ENCODE peak calls at places on chromosome 20, in seven cellular contexts. One of them, this sample, is unnamed. For H3K9me2, the result is how much of the 10 kb centered on the place peaks cover.

GRCh38 chr20:57883761-57884160 is 173.9 kb upstream of the PMEPA1 start:
- DNase-seq in GM23338: no peak
- DNase-seq in GM23248: no peak
- DNase-seq in HCT116: no peak
- DNase-seq in PC-9: no peak
- DNase-seq in MM.1S: no peak
- DNase-seq in PC-3: no peak
- DNase-seq in this sample: no peak

GRCh38 chr20:62752671-62753501 is 43.4 kb upstream of the MRGBP start:
- DNase-seq in PC-3: no peak
- DNase-seq in GM23248: peak
- DNase-seq in GM23338: no peak
- DNase-seq in PC-9: no peak
- DNase-seq in MM.1S: no peak
- DNase-seq in HCT116: no peak
- DNase-seq in this sample: no peak

GRCh38 chr20:63124782-63125580 is 91.0 kb downstream of the YTHDF1 start:
- DNase-seq in GM23248: no peak
- DNase-seq in MM.1S: no peak
- DNase-seq in GM23338: no peak
- DNase-seq in PC-3: no peak
- DNase-seq in PC-9: no peak
- DNase-seq in HCT116: no peak
- DNase-seq in this sample: no peak

GRCh38 chr20:58709013-58709702 is 16.6 kb downstream of the NPEPL1 start:
- DNase-seq in MM.1S: no peak
- DNase-seq in PC-3: no peak
- DNase-seq in GM23248: no peak
- DNase-seq in GM23338: no peak
- DNase-seq in HCT116: no peak
- DNase-seq in PC-9: no peak
- DNase-seq in this sample: peak

GRCh38 chr20:10264166-10264558 is 45.5 kb downstream of the SNAP25 start:
- DNase-seq in GM23248: no peak
- DNase-seq in PC-3: no peak
- DNase-seq in HCT116: no peak
- DNase-seq in GM23338: no peak
- DNase-seq in MM.1S: no peak
- DNase-seq in PC-9: no peak
- DNase-seq in this sample: no peak

GRCh38 chr20:21048841-21049273 is 57.3 kb downstream of the LINC00237 start:
- DNase-seq in MM.1S: peak
- DNase-seq in GM23248: peak
- DNase-seq in PC-9: peak
- DNase-seq in GM23338: peak
- DNase-seq in PC-3: peak
- DNase-seq in HCT116: peak
- DNase-seq in this sample: peak

GRCh38 chr20:54049156-54049555 is 21.2 kb downstream of the BCAS1 start:
- DNase-seq in PC-3: no peak
- DNase-seq in GM23248: peak
- DNase-seq in GM23338: no peak
- DNase-seq in PC-9: no peak
- DNase-seq in MM.1S: no peak
- DNase-seq in HCT116: no peak
- DNase-seq in this sample: no peak

GRCh38 chr20:63363981-63364536 is 2.9 kb upstream of the CHRNA4 start:
- DNase-seq in GM23248: no peak
- DNase-seq in HCT116: no peak
- DNase-seq in PC-9: no peak
- DNase-seq in GM23338: no peak
- DNase-seq in PC-3: no peak
- DNase-seq in MM.1S: no peak
- DNase-seq in this sample: no peak

GRCh38 chr20:19692100-19692499 is 66.0 kb upstream of the RIN2 start:
- DNase-seq in GM23248: peak
- DNase-seq in PC-9: no peak
- DNase-seq in PC-3: peak
- DNase-seq in GM23338: no peak
- DNase-seq in HCT116: no peak
- DNase-seq in MM.1S: no peak
- DNase-seq in this sample: no peak

GRCh38 chr20:17898548-17898994 is 70.0 kb downstream of the SNX5 start:
- DNase-seq in GM23338: peak
- DNase-seq in HCT116: peak
- DNase-seq in MM.1S: peak
- DNase-seq in PC-9: peak
- DNase-seq in GM23248: peak
- DNase-seq in PC-3: peak
- DNase-seq in this sample: peak

GRCh38 chr20:3165473-3166337 is 6.0 kb upstream of the FASTKD5 start:
- DNase-seq in GM23248: peak
- DNase-seq in PC-9: no peak
- DNase-seq in GM23338: no peak
- DNase-seq in PC-3: peak
- DNase-seq in MM.1S: no peak
- DNase-seq in HCT116: no peak
- DNase-seq in this sample: no peak

GRCh38 chr20:21509597-21510331 is 4.1 kb downstream of the NKX2-2 start:
- DNase-seq in MM.1S: no peak
- DNase-seq in HCT116: no peak
- DNase-seq in PC-9: no peak
- DNase-seq in GM23338: peak
- DNase-seq in GM23248: peak
- DNase-seq in PC-3: no peak
- DNase-seq in this sample: peak

GRCh38 chr20:21693322-21693721 is 12.1 kb upstream of the PAX1 start:
- DNase-seq in GM23248: no peak
- DNase-seq in PC-3: no peak
- DNase-seq in MM.1S: no peak
- DNase-seq in GM23338: peak
- DNase-seq in PC-9: no peak
- DNase-seq in HCT116: no peak
- DNase-seq in this sample: no peak

GRCh38 chr20:17612287-17612974 is 42.6 kb downstream of the DSTN start:
- DNase-seq in GM23338: peak
- DNase-seq in MM.1S: no peak
- DNase-seq in PC-3: no peak
- DNase-seq in GM23248: peak
- DNase-seq in HCT116: no peak
- DNase-seq in PC-9: no peak
- DNase-seq in this sample: peak

GRCh38 chr20:59603727-59604608 is at the start of gene PHACTR3:
- DNase-seq in HCT116: no peak
- DNase-seq in MM.1S: no peak
- DNase-seq in GM23248: no peak
- DNase-seq in PC-9: no peak
- DNase-seq in PC-3: no peak
- DNase-seq in GM23338: peak
- DNase-seq in this sample: peak

GRCh38 chr20:58435237-58435636 is 46.2 kb downstream of the VAPB start:
- DNase-seq in MM.1S: no peak
- DNase-seq in PC-9: no peak
- DNase-seq in GM23248: no peak
- DNase-seq in GM23338: no peak
- DNase-seq in PC-3: no peak
- DNase-seq in HCT116: no peak
- DNase-seq in this sample: no peak

GRCh38 chr20:63103402-63104311 is 96.9 kb upstream of the BHLHE23 start:
- DNase-seq in GM23248: peak
- DNase-seq in HCT116: no peak
- DNase-seq in GM23338: no peak
- DNase-seq in PC-3: no peak
- DNase-seq in PC-9: no peak
- DNase-seq in MM.1S: no peak
- DNase-seq in this sample: no peak

GRCh38 chr20:58712116-58712822 is 19.7 kb downstream of the NPEPL1 start:
- DNase-seq in GM23248: no peak
- DNase-seq in MM.1S: no peak
- DNase-seq in GM23338: no peak
- DNase-seq in HCT116: no peak
- DNase-seq in PC-9: no peak
- DNase-seq in PC-3: no peak
- DNase-seq in this sample: peak

GRCh38 chr20:11001767-11002540 is 328.2 kb upstream of the JAG1 start:
- DNase-seq in MM.1S: no peak
- DNase-seq in GM23338: no peak
- DNase-seq in HCT116: peak
- DNase-seq in PC-3: peak
- DNase-seq in PC-9: peak
- DNase-seq in GM23248: peak
- DNase-seq in this sample: no peak

GRCh38 chr20:39897781-39898466 is 791.1 kb downstream of the MAFB start:
- DNase-seq in GM23338: no peak
- DNase-seq in GM23248: peak
- DNase-seq in MM.1S: no peak
- DNase-seq in HCT116: no peak
- DNase-seq in PC-9: no peak
- DNase-seq in PC-3: no peak
- DNase-seq in this sample: no peak

GRCh38 chr20:53291548-53291947 is 302.1 kb downstream of the ZNF217 start:
- DNase-seq in MM.1S: no peak
- DNase-seq in PC-9: no peak
- DNase-seq in GM23338: peak
- DNase-seq in GM23248: no peak
- DNase-seq in PC-3: peak
- DNase-seq in HCT116: peak
- DNase-seq in this sample: no peak

GRCh38 chr20:46928580-46929132 is 34.0 kb downstream of the EYA2 start:
- DNase-seq in HCT116: no peak
- DNase-seq in PC-9: no peak
- DNase-seq in GM23338: peak
- DNase-seq in MM.1S: no peak
- DNase-seq in GM23248: peak
- DNase-seq in PC-3: no peak
- DNase-seq in this sample: no peak

GRCh38 chr20:32124916-32125454 is 15.5 kb downstream of the TM9SF4 start:
- DNase-seq in GM23338: no peak
- DNase-seq in MM.1S: no peak
- DNase-seq in PC-9: no peak
- DNase-seq in HCT116: no peak
- DNase-seq in GM23248: no peak
- DNase-seq in PC-3: no peak
- DNase-seq in this sample: no peak

DNA sequence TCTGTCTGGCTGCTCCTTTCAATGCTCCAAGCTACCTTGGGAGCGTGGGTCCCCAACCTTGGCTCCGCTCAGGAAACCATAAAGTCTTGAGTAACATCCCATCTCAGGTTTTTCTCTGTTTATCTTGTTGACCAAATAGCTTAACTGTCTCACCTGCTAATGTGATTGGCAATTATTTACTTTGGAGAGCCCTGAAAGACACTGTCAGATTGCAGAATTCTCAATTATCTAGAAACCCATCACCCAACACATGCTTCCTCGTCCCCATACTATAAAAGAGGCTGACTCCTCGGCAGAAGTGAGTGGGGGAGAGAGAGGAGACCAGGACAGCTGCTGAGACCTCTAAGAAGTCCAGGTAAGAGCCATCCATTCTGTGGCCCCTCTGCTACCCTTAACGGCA is at the start of gene BPIFA1:
- DNase-seq in MM.1S: no peak
- DNase-seq in GM23248: no peak
- DNase-seq in HCT116: no peak
- DNase-seq in PC-9: no peak
- DNase-seq in PC-3: no peak
- DNase-seq in GM23338: no peak
- DNase-seq in this sample: no peak
- H3K9me2 ChIP-seq in MM.1S: under half
- H3K9me2 ChIP-seq in GM23248: under half
- H3K9me2 ChIP-seq in HCT116: under half
- H3K9me2 ChIP-seq in PC-9: under half
- H3K9me2 ChIP-seq in PC-3: under half
- H3K9me2 ChIP-seq in GM23338: under half
- H3K9me2 ChIP-seq in this sample: under half

GRCh38 chr20:41049451-41049850 is 20.8 kb downstream of the TOP1 start:
- DNase-seq in PC-9: no peak
- DNase-seq in GM23248: no peak
- DNase-seq in MM.1S: no peak
- DNase-seq in HCT116: no peak
- DNase-seq in PC-3: no peak
- DNase-seq in GM23338: no peak
- DNase-seq in this sample: no peak
- H3K9me2 ChIP-seq in PC-9: under half
- H3K9me2 ChIP-seq in GM23248: under half
- H3K9me2 ChIP-seq in MM.1S: under half
- H3K9me2 ChIP-seq in HCT116: under half
- H3K9me2 ChIP-seq in PC-3: under half
- H3K9me2 ChIP-seq in GM23338: under half
- H3K9me2 ChIP-seq in this sample: under half

DNA sequence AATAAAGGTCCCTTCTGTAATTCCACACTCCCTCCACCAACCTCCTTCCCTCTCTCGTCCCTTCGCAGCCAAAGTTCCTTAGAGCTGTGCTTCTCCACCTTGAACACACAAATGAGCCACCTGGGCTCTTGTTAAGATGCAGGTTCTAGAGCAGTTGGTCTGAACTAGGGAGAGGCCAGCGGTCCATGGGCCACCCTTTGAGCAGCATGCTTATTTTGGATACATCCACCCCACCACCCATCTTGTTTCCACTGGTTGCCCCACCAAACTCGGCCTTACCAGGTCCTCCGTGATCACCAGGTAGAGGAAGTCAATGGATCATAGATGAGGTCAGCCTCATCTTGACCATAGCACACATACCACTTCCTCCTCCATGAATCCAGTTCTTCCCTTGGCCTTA is 7.3 kb upstream of the BPIFA2 start:
- DNase-seq in PC-9: no peak
- DNase-seq in MM.1S: no peak
- DNase-seq in GM23338: no peak
- DNase-seq in GM23248: no peak
- DNase-seq in PC-3: no peak
- DNase-seq in HCT116: no peak
- DNase-seq in this sample: no peak
- H3K9me2 ChIP-seq in PC-9: under half
- H3K9me2 ChIP-seq in MM.1S: under half
- H3K9me2 ChIP-seq in GM23338: under half
- H3K9me2 ChIP-seq in GM23248: under half
- H3K9me2 ChIP-seq in PC-3: under half
- H3K9me2 ChIP-seq in HCT116: under half
- H3K9me2 ChIP-seq in this sample: under half

GRCh38 chr20:49399329-49399728 is 83.1 kb downstream of the KCNB1 start:
- DNase-seq in GM23338: no peak
- DNase-seq in MM.1S: no peak
- DNase-seq in GM23248: peak
- DNase-seq in PC-3: no peak
- DNase-seq in HCT116: no peak
- DNase-seq in PC-9: no peak
- DNase-seq in this sample: no peak

GRCh38 chr20:49400904-49401303 is 81.6 kb downstream of the KCNB1 start:
- DNase-seq in GM23338: no peak
- DNase-seq in PC-3: no peak
- DNase-seq in GM23248: peak
- DNase-seq in PC-9: no peak
- DNase-seq in HCT116: no peak
- DNase-seq in MM.1S: no peak
- DNase-seq in this sample: no peak

GRCh38 chr20:49400410-49400809 is 82.1 kb downstream of the KCNB1 start:
- DNase-seq in MM.1S: no peak
- DNase-seq in HCT116: no peak
- DNase-seq in PC-3: no peak
- DNase-seq in PC-9: no peak
- DNase-seq in GM23248: peak
- DNase-seq in GM23338: no peak
- DNase-seq in this sample: no peak

GRCh38 chr20:49397525-49397924 is 84.9 kb downstream of the KCNB1 start:
- DNase-seq in GM23248: peak
- DNase-seq in MM.1S: no peak
- DNase-seq in GM23338: no peak
- DNase-seq in PC-3: peak
- DNase-seq in PC-9: peak
- DNase-seq in HCT116: no peak
- DNase-seq in this sample: no peak

GRCh38 chr20:49398401-49399144 is 83.9 kb downstream of the KCNB1 start:
- DNase-seq in PC-9: no peak
- DNase-seq in HCT116: no peak
- DNase-seq in MM.1S: no peak
- DNase-seq in PC-3: no peak
- DNase-seq in GM23248: no peak
- DNase-seq in GM23338: no peak
- DNase-seq in this sample: no peak
- H3K9me2 ChIP-seq in PC-9: under half
- H3K9me2 ChIP-seq in HCT116: under half
- H3K9me2 ChIP-seq in MM.1S: under half
- H3K9me2 ChIP-seq in PC-3: under half
- H3K9me2 ChIP-seq in GM23248: under half
- H3K9me2 ChIP-seq in GM23338: under half
- H3K9me2 ChIP-seq in this sample: under half

This sample was measured in SK-N-SH.